ENCODE peak calls at places on chromosomes 12 and 14, in seven cellular contexts. G is H9, L is mesenchymal stem cell, D is IMR-90, S is mesendoderm, T is trophoblast cell, Y is H1. J is an unnamed sample.

GRCh38 chr12:34406228-34406995 is 384.1 kb downstream of the ALG10 start:
- DNase-seq in S (no peak), D (no peak), Y (no peak), T (no peak), G (peak), L (no peak), J (no peak)

GRCh38 chr12:63997198-63997597 is 152.7 kb downstream of the SRGAP1 start:
- DNase-seq in S (no peak), T (no peak), D (no peak), Y (no peak), L (no peak), G (no peak), J (no peak)

GRCh38 chr14:30053103-30053502 is 125.5 kb upstream of the PRKD1 start:
- DNase-seq in G (no peak), D (no peak), S (no peak), T (no peak), L (no peak), Y (no peak), J (no peak)

GRCh38 chr12:131140697-131141096 is 187.0 kb downstream of the ADGRD1 start:
- DNase-seq in T (no peak), L (no peak), Y (no peak), D (no peak), S (no peak), G (peak), J (no peak)

GRCh38 chr12:47188576-47189441 is 109.0 kb upstream of the AMIGO2 start:
- DNase-seq in Y (no peak), G (no peak), L (peak), T (no peak), S (no peak), D (peak), J (no peak)

GRCh38 chr12:75479963-75480461 is 543 bp upstream of the GLIPR1 start:
- DNase-seq in T (no peak), D (peak), L (no peak), S (no peak), G (no peak), Y (no peak), J (no peak)

GRCh38 chr12:124663771-124664366 is 96.5 kb upstream of the NCOR2 start:
- DNase-seq in D (no peak), T (no peak), S (peak), G (no peak), Y (no peak), L (peak), J (no peak)

GRCh38 chr12:45730842-45731336 is 1.4 kb downstream of the ARID2 start:
- DNase-seq in G (no peak), D (peak), S (peak), Y (no peak), T (no peak), L (no peak), J (no peak)

GRCh38 chr12:4056910-4057845 is 184.0 kb upstream of the PARP11 start:
- DNase-seq in T (no peak), Y (no peak), G (no peak), L (no peak), S (no peak), D (no peak), J (no peak)

GRCh38 chr12:113154351-113154973 is 4.9 kb downstream of the CFAP73 start:
- DNase-seq in G (peak), L (peak), Y (peak), S (peak), T (no peak), D (peak), J (no peak)

GRCh38 chr12:58750484-58750883 is 169.8 kb downstream of the LRIG3 start:
- DNase-seq in D (peak), S (no peak), Y (no peak), T (no peak), G (no peak), L (peak), J (no peak)

GRCh38 chr12:74108729-74109128 is 428.9 kb upstream of the ATXN7L3B start:
- DNase-seq in T (no peak), Y (no peak), G (no peak), D (no peak), S (no peak), L (no peak), J (no peak)

GRCh38 chr12:57522019-57522886 is at the start of gene MBD6:
- DNase-seq in Y (peak), T (peak), S (peak), D (peak), L (peak), G (peak), J (peak)

GRCh38 chr14:104094709-104095425 is 9.4 kb downstream of the ASPG start:
- DNase-seq in S (peak), G (peak), D (no peak), Y (peak), L (peak), T (peak), J (peak)

GRCh38 chr14:105861985-105862465 is 335.6 kb downstream of the TMEM121 start:
- DNase-seq in L (no peak), D (no peak), T (no peak), S (no peak), Y (no peak), G (no peak), J (no peak)

GRCh38 chr14:104302794-104303405 is 164.5 kb downstream of the KIF26A start:
- DNase-seq in D (no peak), L (no peak), S (peak), T (no peak), Y (no peak), G (no peak), J (no peak)

GRCh38 chr14:92692822-92693226 is 55.6 kb downstream of the LGMN start:
- DNase-seq in D (peak), G (no peak), T (no peak), Y (no peak), L (peak), S (no peak), J (no peak)

GRCh38 chr12:18320036-18320617 is 58.8 kb downstream of the PIK3C2G start:
- DNase-seq in S (peak), T (peak), D (peak), Y (no peak), L (peak), G (peak), J (peak)
- H3K4me2 ChIP-seq in S (no peak), T (no peak), D (no peak), Y (no peak), L (no peak), G (no peak), J (no peak)

DNA sequence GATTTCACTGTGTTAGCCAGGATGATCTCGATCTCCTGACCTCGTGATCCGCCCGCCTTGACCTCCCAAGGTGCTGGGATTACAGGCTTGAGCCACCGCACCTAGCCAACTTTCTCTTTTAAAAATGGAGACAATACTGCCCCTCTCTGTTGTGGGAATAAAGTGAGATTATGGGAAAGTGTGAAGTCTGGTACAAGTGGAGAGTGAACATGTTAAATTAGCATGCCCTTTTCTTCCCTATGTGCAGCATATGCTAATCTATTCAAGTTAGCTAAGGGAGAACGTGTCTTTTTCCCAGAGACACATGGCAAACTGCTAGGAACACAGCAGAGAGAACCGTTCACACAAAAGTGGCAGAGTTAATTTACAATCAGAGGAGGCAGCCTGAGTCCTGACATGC is 1.5 kb downstream of the COPS7A start:
- DNase-seq in Y (no peak), G (no peak), D (no peak), L (no peak), S (no peak), T (no peak), J (no peak)
- H2BK5ac ChIP-seq in Y (no peak), G (no peak), D (no peak), L (no peak), S (no peak), T (no peak), J (no peak)

GRCh38 chr14:32593290-32593942 is 264.3 kb downstream of the AKAP6 start:
- DNase-seq in G (no peak), Y (no peak), S (peak), T (no peak), L (peak), D (peak), J (no peak)
- H3K9ac ChIP-seq in G (no peak), Y (no peak), S (no peak), T (no peak), L (peak), D (no peak), J (no peak)

GRCh38 chr12:32894566-32894965 is 2.0 kb downstream of the PKP2 start:
- DNase-seq in S (no peak), G (no peak), L (no peak), D (no peak), T (no peak), Y (no peak), J (no peak)

GRCh38 chr12:32897688-32898573 is 1.4 kb upstream of the PKP2 start:
- DNase-seq in S (no peak), G (no peak), D (no peak), L (no peak), Y (no peak), T (no peak), J (no peak)

GRCh38 chr12:32897276-32897615 is 669 bp upstream of the PKP2 start:
- DNase-seq in D (no peak), L (no peak), Y (no peak), T (no peak), S (no peak), G (no peak), J (no peak)

GRCh38 chr12:32895688-32896437 is 714 bp downstream of the PKP2 start:
- DNase-seq in G (peak), L (peak), T (no peak), S (no peak), Y (peak), D (no peak), J (no peak)

GRCh38 chr12:32896438-32897275 is at the start of gene PKP2:
- DNase-seq in D (no peak), S (peak), G (peak), L (peak), T (peak), Y (peak), J (peak)
- H3K4me2 ChIP-seq in D (peak), S (peak), G (peak), L (peak), T (peak), Y (peak), J (peak)

GRCh38 chr14:60253649-60254048 is 4.6 kb downstream of the PPM1A start:
- DNase-seq in L (no peak), Y (no peak), D (no peak), S (no peak), G (no peak), T (no peak), J (no peak)
- H2BK5ac ChIP-seq in L (no peak), Y (no peak), D (no peak), S (no peak), G (no peak), T (no peak), J (no peak)

GRCh38 chr12:118311666-118312065 is 61.0 kb downstream of the TAOK3 start:
- DNase-seq in D (no peak), Y (no peak), G (no peak), L (no peak), S (no peak), T (no peak), J (no peak)

GRCh38 chr12:118310320-118310719 is 62.4 kb downstream of the TAOK3 start:
- DNase-seq in Y (no peak), G (no peak), S (no peak), T (no peak), L (no peak), D (no peak), J (no peak)

GRCh38 chr12:118302053-118302452 is 70.7 kb downstream of the TAOK3 start:
- DNase-seq in G (no peak), S (no peak), L (peak), T (peak), Y (no peak), D (peak), J (no peak)

GRCh38 chr12:118304093-118304492 is 68.6 kb downstream of the TAOK3 start:
- DNase-seq in G (no peak), Y (no peak), L (no peak), D (no peak), S (no peak), T (no peak), J (no peak)

GRCh38 chr12:118307069-118307954 is 65.4 kb downstream of the TAOK3 start:
- DNase-seq in L (peak), Y (no peak), S (no peak), T (peak), G (no peak), D (peak), J (no peak)
- H3K9ac ChIP-seq in L (peak), Y (no peak), S (no peak), T (no peak), G (no peak), D (peak), J (no peak)

DNA sequence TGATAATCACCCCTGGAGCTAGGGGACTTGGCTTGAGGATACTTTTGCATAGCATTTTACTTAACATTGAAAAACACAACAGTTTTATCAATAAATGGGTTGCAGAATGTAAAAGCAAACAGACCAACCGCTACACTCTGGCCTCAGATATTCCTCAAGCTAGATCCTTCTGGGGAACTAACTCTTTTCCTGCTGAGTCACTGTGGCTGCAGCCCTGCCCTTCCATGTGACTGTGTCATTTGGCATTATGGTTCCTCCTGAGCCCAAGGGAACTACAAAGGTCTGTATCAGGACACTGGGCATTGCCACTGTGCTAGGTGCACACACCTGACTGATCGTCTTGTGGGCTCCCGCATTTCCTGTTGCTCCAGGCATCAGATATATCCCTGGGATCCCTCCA is 56.6 kb downstream of the TTC9 start:
- DNase-seq in S (peak), T (no peak), D (peak), Y (no peak), G (no peak), L (peak), J (no peak)
- H3K4me2 ChIP-seq in S (no peak), T (no peak), D (no peak), Y (no peak), G (no peak), L (no peak), J (no peak)

GRCh38 chr12:2271961-2272360 is 219.2 kb downstream of the CACNA1C start:
- DNase-seq in L (no peak), G (no peak), T (no peak), S (no peak), D (no peak), Y (no peak), J (no peak)
- H2BK5ac ChIP-seq in L (no peak), G (no peak), T (no peak), S (no peak), D (peak), Y (no peak), J (peak)

DNA sequence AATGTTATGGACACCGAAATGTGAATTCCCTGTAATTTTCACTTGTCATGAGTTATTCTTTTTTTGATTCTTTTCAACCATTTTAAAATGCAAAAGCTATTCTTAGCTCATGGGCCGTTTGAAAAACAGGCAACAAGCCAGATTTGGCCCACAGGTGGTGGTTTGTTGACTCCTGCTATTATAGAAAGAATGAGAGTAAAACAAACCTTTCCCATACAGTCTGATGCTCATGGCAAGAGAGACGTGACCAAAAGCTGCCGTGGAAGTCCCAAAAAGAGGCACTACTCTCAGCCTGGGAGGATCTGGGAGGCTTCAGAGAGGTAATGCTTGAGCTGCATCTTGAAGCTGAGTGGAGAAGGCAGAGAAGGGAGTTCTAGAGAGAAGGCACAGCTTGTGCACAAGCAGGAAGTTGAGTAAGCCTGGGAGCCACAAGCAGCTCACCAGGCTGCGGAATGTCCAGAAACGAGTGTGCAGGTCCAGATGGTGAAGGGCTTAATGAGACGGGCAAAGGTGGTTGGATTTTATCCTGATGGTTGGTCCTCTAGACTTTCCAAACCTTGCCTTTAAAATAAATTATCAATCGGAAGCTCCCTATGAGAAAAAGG is 9.6 kb downstream of the PLXNC1 start:
- DNase-seq in D (no peak), L (no peak), Y (no peak), G (no peak), T (no peak), S (no peak), J (no peak)
- H3K9ac ChIP-seq in D (no peak), L (no peak), Y (no peak), G (no peak), T (no peak), S (no peak), J (no peak)

GRCh38 chr12:65634061-65634460 is 190.2 kb upstream of the HMGA2 start:
- DNase-seq in Y (no peak), S (no peak), T (no peak), L (no peak), G (no peak), D (no peak), J (no peak)

GRCh38 chr12:65631621-65632111 is 192.6 kb upstream of the HMGA2 start:
- DNase-seq in L (peak), T (peak), Y (no peak), S (peak), D (peak), G (no peak), J (no peak)

GRCh38 chr12:65630555-65630954 is 193.7 kb upstream of the HMGA2 start:
- DNase-seq in L (no peak), T (no peak), Y (no peak), S (no peak), G (no peak), D (no peak), J (no peak)

GRCh38 chr12:65634626-65635331 is 189.5 kb upstream of the HMGA2 start:
- DNase-seq in L (no peak), G (no peak), S (no peak), T (no peak), Y (no peak), D (peak), J (no peak)

DNA sequence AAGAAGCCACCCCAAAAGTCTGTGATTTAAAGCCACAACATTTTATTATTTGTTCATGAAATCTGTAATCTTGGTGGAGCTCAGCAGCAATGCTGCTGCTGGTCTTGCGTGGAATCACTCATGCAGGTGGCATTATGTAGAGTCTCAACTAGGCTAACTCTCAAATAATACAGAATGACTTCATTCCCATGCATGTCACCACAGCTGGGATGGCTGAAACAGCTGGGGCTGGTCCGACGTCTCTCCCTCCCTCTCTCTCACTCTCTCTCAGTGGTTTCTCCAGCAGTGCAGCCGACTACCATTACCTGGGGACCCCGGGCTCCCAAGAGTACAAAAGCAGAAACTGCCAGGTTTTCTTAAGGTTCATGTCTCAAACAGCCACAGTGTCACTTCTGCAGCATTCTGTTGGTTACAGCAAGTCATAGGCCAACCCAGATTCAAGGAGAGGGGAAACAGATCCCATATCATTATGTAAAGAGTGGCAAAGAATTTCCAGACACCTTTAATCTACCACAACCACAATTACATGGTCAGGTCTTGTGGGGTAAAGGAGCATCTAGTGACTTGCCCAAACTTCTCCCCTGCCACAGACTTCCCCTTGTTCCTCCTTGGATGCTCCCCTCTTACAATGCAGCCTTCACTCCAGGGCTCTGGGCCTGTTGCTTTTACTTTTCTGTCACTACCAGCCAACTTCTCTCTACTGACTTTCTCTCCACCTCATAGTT is 192.0 kb upstream of the HMGA2 start:
- DNase-seq in Y (no peak), S (no peak), G (no peak), T (no peak), D (peak), L (peak), J (no peak)
- H3K4me2 ChIP-seq in Y (no peak), S (no peak), G (no peak), T (no peak), D (peak), L (no peak), J (no peak)

J was measured in neuronal stem cell.